ENCODE peak calls at places on chromosomes 12 and 14, in seven cellular contexts. H is CD8-positive, alpha-beta memory T cell; E is effector memory CD4-positive, alpha-beta T cell; A is HCT116; X is thoracic aorta; I is suprapubic skin; M is CD8-positive, alpha-beta T cell. W is an unnamed sample. For H3K36me3 and H3K9me3, the result is how much of the 10 kb centered on the place peaks cover.

GRCh38 chr12:70043490-70044138 is 199.6 kb upstream of the CNOT2 start:
- DNase-seq in H (no peak), E (no peak), A (no peak), X (no peak), I (no peak), M (no peak), W (no peak)

GRCh38 chr14:101101456-101102056 is 198.0 kb upstream of the RTL1 start:
- DNase-seq in H (no peak), E (no peak), A (no peak), X (no peak), I (peak), M (peak), W (no peak)

GRCh38 chr12:122062832-122063690 is 15.5 kb upstream of the MLXIP start:
- DNase-seq in H (no peak), E (no peak), A (peak), X (no peak), I (no peak), M (no peak), W (no peak)

GRCh38 chr12:27549801-27550652 is 26.0 kb downstream of the PPFIBP1 start:
- DNase-seq in H (no peak), E (no peak), A (peak), X (peak), I (peak), M (no peak), W (peak)

GRCh38 chr12:46160981-46161690 is 107.7 kb downstream of the SLC38A1 start:
- DNase-seq in H (no peak), E (no peak), A (no peak), X (no peak), I (no peak), M (no peak), W (peak)

GRCh38 chr14:98189077-98189476 is 1082.9 kb downstream of the BCL11B start:
- DNase-seq in H (no peak), E (no peak), A (no peak), X (no peak), I (no peak), M (no peak), W (no peak)

GRCh38 chr14:35122696-35123387 is 490 bp downstream of the PRORP start:
- DNase-seq in H (no peak), E (no peak), A (no peak), X (no peak), I (no peak), M (peak), W (no peak)

GRCh38 chr12:75305412-75306332 is 24.5 kb downstream of the CAPS2 start:
- DNase-seq in H (no peak), E (no peak), A (no peak), X (no peak), I (peak), M (no peak), W (no peak)

GRCh38 chr12:114685869-114686268 is 1.9 kb upstream of the TBX3 start:
- DNase-seq in H (no peak), E (no peak), A (no peak), X (no peak), I (no peak), M (no peak), W (no peak)

GRCh38 chr12:114684098-114684869 is at the start of gene TBX3:
- DNase-seq in H (no peak), E (no peak), A (peak), X (peak), I (peak), M (peak), W (peak)

GRCh38 chr12:114686421-114687268 is 2.7 kb upstream of the TBX3 start:
- DNase-seq in H (no peak), E (no peak), A (no peak), X (no peak), I (no peak), M (no peak), W (no peak)

GRCh38 chr12:114684870-114685273 is 897 bp upstream of the TBX3 start:
- DNase-seq in H (no peak), E (no peak), A (no peak), X (no peak), I (no peak), M (no peak), W (no peak)

GRCh38 chr12:114685320-114685781 is 1.4 kb upstream of the TBX3 start:
- DNase-seq in H (no peak), E (no peak), A (no peak), X (no peak), I (no peak), M (no peak), W (no peak)
- H3K4me3 ChIP-seq in H (no peak), E (no peak), A (peak), X (peak), I (peak), M (no peak), W (peak)

GRCh38 chr12:48775299-48775698 is 13.6 kb downstream of the ADCY6 start:
- DNase-seq in H (no peak), E (no peak), A (no peak), X (no peak), I (no peak), M (no peak), W (no peak)

GRCh38 chr12:48770756-48771155 is 18.1 kb downstream of the ADCY6 start:
- DNase-seq in H (no peak), E (no peak), A (no peak), X (no peak), I (no peak), M (no peak), W (no peak)

GRCh38 chr12:48775991-48776649 is 12.8 kb downstream of the ADCY6 start:
- DNase-seq in H (no peak), E (no peak), A (no peak), X (no peak), I (no peak), M (no peak), W (no peak)

GRCh38 chr12:48771588-48772112 is 17.2 kb downstream of the ADCY6 start:
- DNase-seq in H (no peak), E (no peak), A (no peak), X (no peak), I (no peak), M (no peak), W (no peak)

DNA sequence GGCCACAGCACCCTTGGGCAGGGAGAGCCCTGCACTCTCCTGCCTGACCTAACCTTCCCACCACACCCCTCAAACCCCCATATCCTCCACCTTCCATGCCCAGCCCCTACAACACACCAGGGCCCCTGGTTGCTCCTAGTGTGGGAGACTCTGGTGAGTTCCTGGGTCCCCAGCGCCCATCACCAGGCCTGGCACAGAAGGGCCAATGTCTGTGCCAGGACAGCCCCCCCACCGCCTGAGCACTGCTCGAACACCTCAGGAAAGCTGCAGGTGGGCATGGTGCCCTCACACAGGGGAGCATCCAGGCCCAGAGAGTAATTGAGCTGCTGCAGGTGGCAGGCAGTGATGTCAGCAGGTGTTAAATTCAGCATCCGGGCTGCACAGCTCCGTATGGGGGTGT is 15.2 kb downstream of the ADCY6 start:
- DNase-seq in H (no peak), E (no peak), A (no peak), X (no peak), I (no peak), M (no peak), W (no peak)
- H3K36me3 ChIP-seq in H (under half), E (under half), A (under half), X (half or more), I (half or more), M (under half), W (under half)

GRCh38 chr14:71492346-71492745 is 439.9 kb upstream of the RGS6 start:
- DNase-seq in H (no peak), E (no peak), A (no peak), X (no peak), I (no peak), M (no peak), W (no peak)

GRCh38 chr14:71487941-71488340 is 444.3 kb upstream of the RGS6 start:
- DNase-seq in H (no peak), E (no peak), A (no peak), X (no peak), I (no peak), M (no peak), W (no peak)

GRCh38 chr14:71488703-71489141 is 443.5 kb upstream of the RGS6 start:
- DNase-seq in H (no peak), E (no peak), A (no peak), X (no peak), I (no peak), M (no peak), W (no peak)

GRCh38 chr14:71487449-71487848 is 444.8 kb upstream of the RGS6 start:
- DNase-seq in H (no peak), E (no peak), A (no peak), X (no peak), I (no peak), M (no peak), W (no peak)

GRCh38 chr14:71491925-71492324 is 440.3 kb upstream of the RGS6 start:
- DNase-seq in H (no peak), E (no peak), A (no peak), X (no peak), I (no peak), M (no peak), W (no peak)
- H3K9me3 ChIP-seq in H (under half), E (under half), A (under half), X (under half), I (under half), M (under half), W (under half)

GRCh38 chr12:132206093-132206434 is 61.8 kb downstream of the NOC4L start:
- DNase-seq in H (no peak), E (no peak), A (no peak), X (no peak), I (no peak), M (no peak), W (no peak)

GRCh38 chr12:132204064-132204821 is 60.0 kb downstream of the NOC4L start:
- DNase-seq in H (no peak), E (no peak), A (no peak), X (no peak), I (no peak), M (no peak), W (no peak)

GRCh38 chr12:132207083-132207775 is 63.0 kb downstream of the NOC4L start:
- DNase-seq in H (no peak), E (no peak), A (no peak), X (no peak), I (no peak), M (no peak), W (no peak)

GRCh38 chr12:132204822-132205270 is 60.6 kb downstream of the NOC4L start:
- DNase-seq in H (no peak), E (no peak), A (no peak), X (no peak), I (no peak), M (no peak), W (no peak)

GRCh38 chr12:132205271-132206092 is 61.2 kb downstream of the NOC4L start:
- DNase-seq in H (no peak), E (no peak), A (no peak), X (no peak), I (no peak), M (no peak), W (no peak)
- H3K4me3 ChIP-seq in H (no peak), E (no peak), A (no peak), X (peak), I (peak), M (no peak), W (no peak)

DNA sequence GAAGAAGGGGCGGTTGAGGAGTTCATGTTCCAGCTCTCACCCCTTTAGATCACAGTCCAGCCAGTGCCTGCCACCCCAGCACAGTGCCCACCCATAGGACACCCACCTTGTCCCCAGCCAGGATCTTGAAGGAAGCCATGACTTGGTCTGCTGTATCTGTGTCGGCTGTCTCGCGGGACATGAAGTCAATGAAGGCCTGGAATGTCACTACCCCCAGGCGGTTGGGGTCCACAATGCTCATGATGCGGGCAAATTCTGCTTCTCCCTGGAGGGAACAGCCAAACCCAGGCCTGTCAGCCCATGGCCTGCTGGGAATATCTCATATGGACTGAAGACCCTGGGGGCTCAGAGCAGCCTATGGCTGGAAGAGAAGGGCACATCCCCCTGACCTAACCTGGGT is 84.1 kb upstream of the ZFP36L1 start:
- DNase-seq in H (no peak), E (no peak), A (no peak), X (no peak), I (peak), M (no peak), W (no peak)
- H3K36me3 ChIP-seq in H (under half), E (under half), A (half or more), X (half or more), I (half or more), M (half or more), W (half or more)

GRCh38 chr12:108576660-108577234 is 14.4 kb downstream of the ISCU start:
- DNase-seq in H (no peak), E (no peak), A (no peak), X (no peak), I (peak), M (no peak), W (no peak)

GRCh38 chr12:108578264-108578663 is 15.9 kb downstream of the ISCU start:
- DNase-seq in H (no peak), E (no peak), A (no peak), X (no peak), I (no peak), M (no peak), W (no peak)

GRCh38 chr12:108578813-108579212 is 16.4 kb downstream of the ISCU start:
- DNase-seq in H (no peak), E (no peak), A (no peak), X (no peak), I (no peak), M (no peak), W (no peak)

GRCh38 chr12:108575199-108575912 is 13.0 kb downstream of the ISCU start:
- DNase-seq in H (no peak), E (no peak), A (no peak), X (no peak), I (peak), M (no peak), W (no peak)

GRCh38 chr12:108577458-108577857 is 15.1 kb downstream of the ISCU start:
- DNase-seq in H (no peak), E (no peak), A (no peak), X (no peak), I (no peak), M (no peak), W (no peak)
- H3K9me3 ChIP-seq in H (under half), E (under half), A (under half), X (under half), I (under half), M (under half), W (under half)

GRCh38 chr12:53725824-53726223 is 1.4 kb downstream of the CALCOCO1 start:
- DNase-seq in H (no peak), E (no peak), A (no peak), X (no peak), I (no peak), M (no peak), W (no peak)
- H3K4me3 ChIP-seq in H (peak), E (no peak), A (peak), X (peak), I (peak), M (no peak), W (no peak)

GRCh38 chr12:132665794-132666193 is 21.3 kb downstream of the POLE start:
- DNase-seq in H (no peak), E (no peak), A (no peak), X (no peak), I (no peak), M (no peak), W (no peak)

GRCh38 chr12:132661972-132662371 is 25.2 kb downstream of the POLE start:
- DNase-seq in H (no peak), E (no peak), A (no peak), X (no peak), I (no peak), M (no peak), W (no peak)

GRCh38 chr12:132664206-132665148 is 22.7 kb downstream of the POLE start:
- DNase-seq in H (no peak), E (no peak), A (no peak), X (no peak), I (no peak), M (no peak), W (no peak)

GRCh38 chr12:132665149-132665491 is 22.0 kb downstream of the POLE start:
- DNase-seq in H (no peak), E (no peak), A (no peak), X (no peak), I (no peak), M (no peak), W (no peak)

DNA sequence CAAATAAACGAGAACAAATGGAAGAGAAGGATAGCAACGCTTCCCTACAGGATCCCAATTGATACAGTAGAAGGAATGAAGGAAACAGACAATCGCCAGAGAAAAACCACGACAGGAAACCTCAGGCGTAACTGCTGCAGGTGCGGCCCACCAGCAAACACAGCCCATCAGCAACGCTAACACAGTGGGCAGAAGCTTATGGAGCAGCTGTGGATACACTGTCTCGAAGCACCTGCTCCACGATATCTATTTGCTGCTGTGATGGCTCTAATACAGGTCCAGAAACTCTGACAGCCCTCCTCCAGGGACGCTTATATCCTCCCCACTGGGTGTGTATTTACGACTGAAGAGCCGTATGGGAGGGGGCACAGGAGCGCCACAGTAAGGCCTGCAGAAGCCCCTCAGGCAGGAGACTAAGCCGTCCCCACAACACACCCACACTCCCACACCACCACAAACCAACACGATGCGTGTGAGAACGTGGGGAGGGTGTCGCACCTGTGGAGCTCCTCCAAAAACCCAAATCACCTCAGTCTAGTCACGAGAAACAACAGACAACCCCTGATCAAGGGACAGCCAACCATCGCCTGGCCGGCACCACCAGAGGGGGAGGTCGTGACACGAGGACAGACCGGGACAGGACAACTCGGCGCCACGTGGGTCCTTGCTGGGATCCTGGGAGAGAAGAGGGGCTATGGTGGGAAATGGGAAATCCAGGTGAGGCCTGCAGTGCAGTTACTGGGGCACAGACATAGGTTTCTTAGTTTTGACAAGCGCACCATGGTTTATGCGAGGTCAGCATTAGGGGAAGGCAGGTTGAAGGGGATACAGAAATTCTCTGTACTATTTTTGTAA is 24.0 kb downstream of the POLE start:
- DNase-seq in H (no peak), E (no peak), A (no peak), X (no peak), I (no peak), M (no peak), W (no peak)
- H3K36me3 ChIP-seq in H (under half), E (half or more), A (half or more), X (half or more), I (half or more), M (under half), W (half or more)

W was measured in HAP-1.